ENCODE peak calls at places on chromosomes 16 and 17, in nine cellular contexts. One of them, this sample, is unnamed.

GRCh38 chr17:51353296-51353695 is 93.0 kb downstream of the UTP18 start:
- DNase-seq in colonic mucosa: no peak
- DNase-seq in AG09319: no peak
- DNase-seq in activated naive CD4-positive, alpha-beta T cell: no peak
- DNase-seq in H4: no peak
- DNase-seq in NCI-H345: no peak
- DNase-seq in NCI-H146: no peak
- DNase-seq in cardiac muscle cell: no peak
- DNase-seq in GM13977: no peak
- DNase-seq in this sample: no peak

GRCh38 chr17:1905190-1905919 is 75.5 kb downstream of the RPA1 start:
- DNase-seq in colonic mucosa: no peak
- DNase-seq in AG09319: no peak
- DNase-seq in activated naive CD4-positive, alpha-beta T cell: no peak
- DNase-seq in H4: no peak
- DNase-seq in NCI-H345: peak
- DNase-seq in NCI-H146: peak
- DNase-seq in cardiac muscle cell: peak
- DNase-seq in GM13977: no peak
- DNase-seq in this sample: peak

GRCh38 chr17:67412057-67412456 is 35.0 kb downstream of the PITPNC1 start:
- DNase-seq in colonic mucosa: no peak
- DNase-seq in AG09319: no peak
- DNase-seq in activated naive CD4-positive, alpha-beta T cell: no peak
- DNase-seq in H4: no peak
- DNase-seq in NCI-H345: no peak
- DNase-seq in NCI-H146: no peak
- DNase-seq in cardiac muscle cell: no peak
- DNase-seq in GM13977: no peak
- DNase-seq in this sample: no peak

GRCh38 chr16:56389554-56389953 is 35.8 kb downstream of the AMFR start:
- DNase-seq in colonic mucosa: no peak
- DNase-seq in AG09319: peak
- DNase-seq in activated naive CD4-positive, alpha-beta T cell: no peak
- DNase-seq in H4: no peak
- DNase-seq in NCI-H345: no peak
- DNase-seq in NCI-H146: no peak
- DNase-seq in cardiac muscle cell: no peak
- DNase-seq in GM13977: no peak
- DNase-seq in this sample: no peak

GRCh38 chr17:41464682-41465081 is 2.5 kb downstream of the KRT32 start:
- DNase-seq in colonic mucosa: no peak
- DNase-seq in AG09319: peak
- DNase-seq in activated naive CD4-positive, alpha-beta T cell: no peak
- DNase-seq in H4: peak
- DNase-seq in NCI-H345: no peak
- DNase-seq in NCI-H146: no peak
- DNase-seq in cardiac muscle cell: peak
- DNase-seq in GM13977: no peak
- DNase-seq in this sample: peak

GRCh38 chr16:68230176-68230571 is 5.8 kb downstream of the ESRP2 start:
- DNase-seq in colonic mucosa: no peak
- DNase-seq in AG09319: no peak
- DNase-seq in activated naive CD4-positive, alpha-beta T cell: no peak
- DNase-seq in H4: no peak
- DNase-seq in NCI-H345: no peak
- DNase-seq in NCI-H146: no peak
- DNase-seq in cardiac muscle cell: no peak
- DNase-seq in GM13977: no peak
- DNase-seq in this sample: no peak

GRCh38 chr17:49691677-49692191 is 13.8 kb upstream of the SPOP start:
- DNase-seq in colonic mucosa: no peak
- DNase-seq in AG09319: no peak
- DNase-seq in activated naive CD4-positive, alpha-beta T cell: no peak
- DNase-seq in H4: no peak
- DNase-seq in NCI-H345: no peak
- DNase-seq in NCI-H146: no peak
- DNase-seq in cardiac muscle cell: no peak
- DNase-seq in GM13977: no peak
- DNase-seq in this sample: peak

GRCh38 chr17:63191610-63192009 is 225.6 kb downstream of the TANC2 start:
- DNase-seq in colonic mucosa: no peak
- DNase-seq in AG09319: no peak
- DNase-seq in activated naive CD4-positive, alpha-beta T cell: no peak
- DNase-seq in H4: no peak
- DNase-seq in NCI-H345: no peak
- DNase-seq in NCI-H146: no peak
- DNase-seq in cardiac muscle cell: no peak
- DNase-seq in GM13977: no peak
- DNase-seq in this sample: no peak

GRCh38 chr17:80460286-80460881 is 16.0 kb downstream of the NPTX1 start:
- DNase-seq in colonic mucosa: no peak
- DNase-seq in AG09319: no peak
- DNase-seq in activated naive CD4-positive, alpha-beta T cell: no peak
- DNase-seq in H4: no peak
- DNase-seq in NCI-H345: no peak
- DNase-seq in NCI-H146: no peak
- DNase-seq in cardiac muscle cell: no peak
- DNase-seq in GM13977: no peak
- DNase-seq in this sample: no peak

GRCh38 chr17:73591278-73592078 is 52.8 kb downstream of the SDK2 start:
- DNase-seq in colonic mucosa: no peak
- DNase-seq in AG09319: no peak
- DNase-seq in activated naive CD4-positive, alpha-beta T cell: peak
- DNase-seq in H4: no peak
- DNase-seq in NCI-H345: no peak
- DNase-seq in NCI-H146: no peak
- DNase-seq in cardiac muscle cell: no peak
- DNase-seq in GM13977: no peak
- DNase-seq in this sample: no peak

GRCh38 chr16:81551141-81551808 is 106.7 kb downstream of the CMIP start:
- DNase-seq in colonic mucosa: no peak
- DNase-seq in AG09319: no peak
- DNase-seq in activated naive CD4-positive, alpha-beta T cell: no peak
- DNase-seq in H4: peak
- DNase-seq in NCI-H345: no peak
- DNase-seq in NCI-H146: no peak
- DNase-seq in cardiac muscle cell: no peak
- DNase-seq in GM13977: no peak
- DNase-seq in this sample: no peak

GRCh38 chr16:29804020-29804419 is 2.3 kb upstream of the MAZ start:
- DNase-seq in colonic mucosa: no peak
- DNase-seq in AG09319: no peak
- DNase-seq in activated naive CD4-positive, alpha-beta T cell: no peak
- DNase-seq in H4: no peak
- DNase-seq in NCI-H345: no peak
- DNase-seq in NCI-H146: no peak
- DNase-seq in cardiac muscle cell: no peak
- DNase-seq in GM13977: no peak
- DNase-seq in this sample: no peak

GRCh38 chr17:21201302-21201602 is 12.7 kb downstream of the TMEM11 start:
- DNase-seq in colonic mucosa: no peak
- DNase-seq in AG09319: peak
- DNase-seq in activated naive CD4-positive, alpha-beta T cell: no peak
- DNase-seq in H4: no peak
- DNase-seq in NCI-H345: no peak
- DNase-seq in NCI-H146: no peak
- DNase-seq in cardiac muscle cell: no peak
- DNase-seq in GM13977: no peak
- DNase-seq in this sample: no peak

GRCh38 chr16:2597560-2597902 is 59.7 kb downstream of the PDPK1 start:
- DNase-seq in colonic mucosa: no peak
- DNase-seq in AG09319: no peak
- DNase-seq in activated naive CD4-positive, alpha-beta T cell: no peak
- DNase-seq in H4: no peak
- DNase-seq in NCI-H345: no peak
- DNase-seq in NCI-H146: no peak
- DNase-seq in cardiac muscle cell: no peak
- DNase-seq in GM13977: no peak
- DNase-seq in this sample: peak

GRCh38 chr16:4680673-4681470 is 12.5 kb upstream of the NUDT16L1 start:
- DNase-seq in colonic mucosa: no peak
- DNase-seq in AG09319: no peak
- DNase-seq in activated naive CD4-positive, alpha-beta T cell: no peak
- DNase-seq in H4: no peak
- DNase-seq in NCI-H345: no peak
- DNase-seq in NCI-H146: no peak
- DNase-seq in cardiac muscle cell: no peak
- DNase-seq in GM13977: no peak
- DNase-seq in this sample: no peak

GRCh38 chr17:15269087-15269486 is 4.0 kb upstream of the PMP22 start:
- DNase-seq in colonic mucosa: no peak
- DNase-seq in AG09319: no peak
- DNase-seq in activated naive CD4-positive, alpha-beta T cell: no peak
- DNase-seq in H4: no peak
- DNase-seq in NCI-H345: no peak
- DNase-seq in NCI-H146: no peak
- DNase-seq in cardiac muscle cell: no peak
- DNase-seq in GM13977: no peak
- DNase-seq in this sample: no peak

GRCh38 chr17:30696234-30696633 is 128.3 kb downstream of the CRLF3 start:
- DNase-seq in colonic mucosa: no peak
- DNase-seq in AG09319: no peak
- DNase-seq in activated naive CD4-positive, alpha-beta T cell: no peak
- DNase-seq in H4: no peak
- DNase-seq in NCI-H345: no peak
- DNase-seq in NCI-H146: no peak
- DNase-seq in cardiac muscle cell: no peak
- DNase-seq in GM13977: no peak
- DNase-seq in this sample: no peak

GRCh38 chr16:21646721-21647561 is 5.5 kb downstream of the IGSF6 start:
- DNase-seq in colonic mucosa: peak
- DNase-seq in AG09319: no peak
- DNase-seq in activated naive CD4-positive, alpha-beta T cell: peak
- DNase-seq in H4: peak
- DNase-seq in NCI-H345: no peak
- DNase-seq in NCI-H146: no peak
- DNase-seq in cardiac muscle cell: no peak
- DNase-seq in GM13977: peak
- DNase-seq in this sample: no peak

GRCh38 chr16:29649560-29650494 is 13.2 kb upstream of the SPN start:
- DNase-seq in colonic mucosa: no peak
- DNase-seq in AG09319: no peak
- DNase-seq in activated naive CD4-positive, alpha-beta T cell: no peak
- DNase-seq in H4: no peak
- DNase-seq in NCI-H345: no peak
- DNase-seq in NCI-H146: no peak
- DNase-seq in cardiac muscle cell: no peak
- DNase-seq in GM13977: no peak
- DNase-seq in this sample: no peak

GRCh38 chr17:67056746-67057490 is 12.6 kb downstream of the CACNG1 start:
- DNase-seq in colonic mucosa: no peak
- DNase-seq in AG09319: no peak
- DNase-seq in activated naive CD4-positive, alpha-beta T cell: no peak
- DNase-seq in H4: no peak
- DNase-seq in NCI-H345: no peak
- DNase-seq in NCI-H146: no peak
- DNase-seq in cardiac muscle cell: no peak
- DNase-seq in GM13977: no peak
- DNase-seq in this sample: no peak

GRCh38 chr16:11133344-11133921 is 122.6 kb downstream of the SOCS1 start:
- DNase-seq in colonic mucosa: peak
- DNase-seq in AG09319: peak
- DNase-seq in activated naive CD4-positive, alpha-beta T cell: no peak
- DNase-seq in H4: peak
- DNase-seq in NCI-H345: no peak
- DNase-seq in NCI-H146: no peak
- DNase-seq in cardiac muscle cell: peak
- DNase-seq in GM13977: no peak
- DNase-seq in this sample: peak

GRCh38 chr17:64343833-64344637 is 46.6 kb downstream of the PECAM1 start:
- DNase-seq in colonic mucosa: peak
- DNase-seq in AG09319: no peak
- DNase-seq in activated naive CD4-positive, alpha-beta T cell: no peak
- DNase-seq in H4: peak
- DNase-seq in NCI-H345: peak
- DNase-seq in NCI-H146: peak
- DNase-seq in cardiac muscle cell: no peak
- DNase-seq in GM13977: no peak
- DNase-seq in this sample: peak

GRCh38 chr17:61401280-61402072 is 1.8 kb downstream of the TBX2 start:
- DNase-seq in colonic mucosa: no peak
- DNase-seq in AG09319: no peak
- DNase-seq in activated naive CD4-positive, alpha-beta T cell: no peak
- DNase-seq in H4: no peak
- DNase-seq in NCI-H345: no peak
- DNase-seq in NCI-H146: no peak
- DNase-seq in cardiac muscle cell: peak
- DNase-seq in GM13977: no peak
- DNase-seq in this sample: no peak

GRCh38 chr17:3669548-3669947 is 936 bp downstream of the EMC6 start:
- DNase-seq in colonic mucosa: no peak
- DNase-seq in AG09319: no peak
- DNase-seq in activated naive CD4-positive, alpha-beta T cell: no peak
- DNase-seq in H4: no peak
- DNase-seq in NCI-H345: no peak
- DNase-seq in NCI-H146: no peak
- DNase-seq in cardiac muscle cell: no peak
- DNase-seq in GM13977: no peak
- DNase-seq in this sample: no peak

GRCh38 chr17:80795737-80796136 is 195.9 kb upstream of the CHMP6 start:
- DNase-seq in colonic mucosa: no peak
- DNase-seq in AG09319: no peak
- DNase-seq in activated naive CD4-positive, alpha-beta T cell: no peak
- DNase-seq in H4: no peak
- DNase-seq in NCI-H345: no peak
- DNase-seq in NCI-H146: no peak
- DNase-seq in cardiac muscle cell: peak
- DNase-seq in GM13977: no peak
- DNase-seq in this sample: no peak

GRCh38 chr17:3750926-3751325 is 27.2 kb downstream of the HASPIN start:
- DNase-seq in colonic mucosa: no peak
- DNase-seq in AG09319: no peak
- DNase-seq in activated naive CD4-positive, alpha-beta T cell: peak
- DNase-seq in H4: no peak
- DNase-seq in NCI-H345: no peak
- DNase-seq in NCI-H146: no peak
- DNase-seq in cardiac muscle cell: no peak
- DNase-seq in GM13977: no peak
- DNase-seq in this sample: peak

GRCh38 chr16:81214745-81215166 is 23.7 kb upstream of the BCO1 start:
- DNase-seq in colonic mucosa: no peak
- DNase-seq in AG09319: no peak
- DNase-seq in activated naive CD4-positive, alpha-beta T cell: no peak
- DNase-seq in H4: no peak
- DNase-seq in NCI-H345: no peak
- DNase-seq in NCI-H146: no peak
- DNase-seq in cardiac muscle cell: peak
- DNase-seq in GM13977: no peak
- DNase-seq in this sample: no peak

GRCh38 chr17:27206447-27206846 is 87.5 kb upstream of the WSB1 start:
- DNase-seq in colonic mucosa: peak
- DNase-seq in AG09319: no peak
- DNase-seq in activated naive CD4-positive, alpha-beta T cell: no peak
- DNase-seq in H4: no peak
- DNase-seq in NCI-H345: no peak
- DNase-seq in NCI-H146: no peak
- DNase-seq in cardiac muscle cell: no peak
- DNase-seq in GM13977: peak
- DNase-seq in this sample: no peak

GRCh38 chr16:89711601-89712475 is 8.9 kb downstream of the VPS9D1 start:
- DNase-seq in colonic mucosa: peak
- DNase-seq in AG09319: no peak
- DNase-seq in activated naive CD4-positive, alpha-beta T cell: peak
- DNase-seq in H4: no peak
- DNase-seq in NCI-H345: no peak
- DNase-seq in NCI-H146: peak
- DNase-seq in cardiac muscle cell: peak
- DNase-seq in GM13977: peak
- DNase-seq in this sample: no peak

GRCh38 chr17:15240617-15241016 is 24.5 kb downstream of the PMP22 start:
- DNase-seq in colonic mucosa: no peak
- DNase-seq in AG09319: no peak
- DNase-seq in activated naive CD4-positive, alpha-beta T cell: no peak
- DNase-seq in H4: no peak
- DNase-seq in NCI-H345: no peak
- DNase-seq in NCI-H146: no peak
- DNase-seq in cardiac muscle cell: no peak
- DNase-seq in GM13977: no peak
- DNase-seq in this sample: no peak

GRCh38 chr16:65908568-65908967 is 457.9 kb upstream of the CDH5 start:
- DNase-seq in colonic mucosa: no peak
- DNase-seq in AG09319: no peak
- DNase-seq in activated naive CD4-positive, alpha-beta T cell: no peak
- DNase-seq in H4: no peak
- DNase-seq in NCI-H345: no peak
- DNase-seq in NCI-H146: no peak
- DNase-seq in cardiac muscle cell: no peak
- DNase-seq in GM13977: no peak
- DNase-seq in this sample: no peak